ENCODE peak calls at places on chromosome 1, in eight cellular contexts. One of them, this sample, is unnamed.

GRCh38 chr1:77039739-77040138 is 172.5 kb downstream of the ST6GALNAC5 start:
- DNase-seq in HCT116: peak; percentile 66
- DNase-seq in uterus: peak; percentile 58
- DNase-seq in transverse colon: no peak
- DNase-seq in esophagus muscularis mucosa: no peak
- DNase-seq in heart left ventricle: no peak
- DNase-seq in K562: no peak
- DNase-seq in endothelial cell of umbilical vein: no peak
- DNase-seq in this sample: no peak

GRCh38 chr1:94004924-94005323 is 95.7 kb upstream of the GCLM start:
- DNase-seq in HCT116: no peak
- DNase-seq in uterus: no peak
- DNase-seq in transverse colon: no peak
- DNase-seq in esophagus muscularis mucosa: no peak
- DNase-seq in heart left ventricle: no peak
- DNase-seq in K562: no peak
- DNase-seq in endothelial cell of umbilical vein: no peak
- DNase-seq in this sample: no peak

GRCh38 chr1:218351617-218352438 is 6.7 kb downstream of the TGFB2 start:
- DNase-seq in HCT116: no peak
- DNase-seq in uterus: peak; percentile 45
- DNase-seq in transverse colon: no peak
- DNase-seq in esophagus muscularis mucosa: no peak
- DNase-seq in heart left ventricle: peak; percentile 23
- DNase-seq in K562: no peak
- DNase-seq in endothelial cell of umbilical vein: peak; percentile 77
- DNase-seq in this sample: no peak

GRCh38 chr1:222844108-222844779 is 29.4 kb downstream of the DISP1 start:
- DNase-seq in HCT116: no peak
- DNase-seq in uterus: no peak
- DNase-seq in transverse colon: no peak
- DNase-seq in esophagus muscularis mucosa: no peak
- DNase-seq in heart left ventricle: no peak
- DNase-seq in K562: no peak
- DNase-seq in endothelial cell of umbilical vein: no peak
- DNase-seq in this sample: no peak

GRCh38 chr1:77540501-77541161 is 141.8 kb downstream of the ZZZ3 start:
- DNase-seq in HCT116: no peak
- DNase-seq in uterus: no peak
- DNase-seq in transverse colon: no peak
- DNase-seq in esophagus muscularis mucosa: no peak
- DNase-seq in heart left ventricle: no peak
- DNase-seq in K562: no peak
- DNase-seq in endothelial cell of umbilical vein: no peak
- DNase-seq in this sample: no peak

GRCh38 chr1:1535298-1535988 is 5.0 kb downstream of the TMEM240 start:
- DNase-seq in HCT116: no peak
- DNase-seq in uterus: no peak
- DNase-seq in transverse colon: no peak
- DNase-seq in esophagus muscularis mucosa: no peak
- DNase-seq in heart left ventricle: no peak
- DNase-seq in K562: peak; percentile 48
- DNase-seq in endothelial cell of umbilical vein: no peak
- DNase-seq in this sample: no peak

GRCh38 chr1:11617741-11618140 is 36.5 kb downstream of the FBXO2 start:
- DNase-seq in HCT116: no peak
- DNase-seq in uterus: no peak
- DNase-seq in transverse colon: no peak
- DNase-seq in esophagus muscularis mucosa: no peak
- DNase-seq in heart left ventricle: no peak
- DNase-seq in K562: no peak
- DNase-seq in endothelial cell of umbilical vein: no peak
- DNase-seq in this sample: no peak

GRCh38 chr1:209613351-209614150 is 30.0 kb downstream of the CAMK1G start:
- DNase-seq in HCT116: no peak
- DNase-seq in uterus: no peak
- DNase-seq in transverse colon: no peak
- DNase-seq in esophagus muscularis mucosa: no peak
- DNase-seq in heart left ventricle: no peak
- DNase-seq in K562: no peak
- DNase-seq in endothelial cell of umbilical vein: no peak
- DNase-seq in this sample: no peak

GRCh38 chr1:93814059-93814794 is 64.8 kb downstream of the DNTTIP2 start:
- DNase-seq in HCT116: peak; percentile 82
- DNase-seq in uterus: peak; percentile 40
- DNase-seq in transverse colon: peak; percentile 59
- DNase-seq in esophagus muscularis mucosa: peak; percentile 60
- DNase-seq in heart left ventricle: peak; percentile 70
- DNase-seq in K562: peak; percentile 47
- DNase-seq in endothelial cell of umbilical vein: peak; percentile 89
- DNase-seq in this sample: no peak

DNA sequence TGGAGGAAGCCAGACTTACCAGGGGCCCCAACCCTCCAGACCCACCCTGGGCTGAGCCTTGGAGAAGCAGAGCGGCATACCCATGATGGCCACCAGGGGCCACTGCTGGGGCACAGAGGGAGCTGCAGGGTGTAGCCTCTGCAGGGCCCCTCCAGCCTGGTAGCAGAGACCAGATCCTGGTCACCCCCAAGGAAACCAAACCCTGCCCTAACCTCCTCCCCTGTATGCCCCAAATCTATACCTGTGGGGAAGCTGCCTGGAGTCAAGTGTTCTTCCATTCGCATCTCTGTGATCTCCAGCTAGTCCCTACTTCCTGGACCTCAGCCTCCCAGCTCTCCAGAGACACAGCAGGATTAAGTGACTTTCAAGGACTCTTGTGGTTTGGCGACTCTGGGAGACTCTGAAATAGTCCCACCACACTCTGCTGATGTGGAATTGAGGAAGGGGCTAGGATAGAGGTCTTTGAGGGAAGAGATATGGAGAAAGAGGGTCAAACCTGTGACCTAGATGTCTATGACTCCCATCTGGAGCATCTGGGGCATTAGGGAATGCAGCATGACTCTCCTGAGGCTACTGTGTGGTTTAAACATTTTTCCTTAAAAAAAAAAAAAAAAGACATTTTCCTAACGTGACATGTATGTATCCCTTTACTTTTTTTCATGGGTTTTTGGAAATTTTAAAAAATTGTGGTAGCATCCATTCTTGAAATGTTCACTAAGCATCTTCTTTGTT is 119.2 kb upstream of the IPO9 start:
- DNase-seq in HCT116: peak; percentile 23
- DNase-seq in uterus: peak; percentile 80
- DNase-seq in transverse colon: peak; percentile 77
- DNase-seq in esophagus muscularis mucosa: no peak
- DNase-seq in heart left ventricle: peak; percentile 78
- DNase-seq in K562: peak; percentile 89
- DNase-seq in endothelial cell of umbilical vein: peak; percentile 67
- DNase-seq in this sample: no peak
- TF ChIP-seq POLR2A in HCT116: no peak
- TF ChIP-seq POLR2A in uterus: no peak
- TF ChIP-seq POLR2A in transverse colon: no peak
- TF ChIP-seq POLR2A in esophagus muscularis mucosa: no peak
- TF ChIP-seq POLR2A in heart left ventricle: no peak
- TF ChIP-seq POLR2A in K562: no peak
- TF ChIP-seq POLR2A in endothelial cell of umbilical vein: no peak
- TF ChIP-seq POLR2A in this sample: no peak

GRCh38 chr1:184623404-184623803 is 131.3 kb downstream of the EDEM3 start:
- DNase-seq in HCT116: no peak
- DNase-seq in uterus: no peak
- DNase-seq in transverse colon: peak; percentile 28
- DNase-seq in esophagus muscularis mucosa: no peak
- DNase-seq in heart left ventricle: no peak
- DNase-seq in K562: no peak
- DNase-seq in endothelial cell of umbilical vein: no peak
- DNase-seq in this sample: no peak

GRCh38 chr1:184624626-184625025 is 130.0 kb downstream of the EDEM3 start:
- DNase-seq in HCT116: no peak
- DNase-seq in uterus: no peak
- DNase-seq in transverse colon: no peak
- DNase-seq in esophagus muscularis mucosa: no peak
- DNase-seq in heart left ventricle: no peak
- DNase-seq in K562: no peak
- DNase-seq in endothelial cell of umbilical vein: no peak
- DNase-seq in this sample: no peak

GRCh38 chr1:184621262-184621661 is 133.4 kb downstream of the EDEM3 start:
- DNase-seq in HCT116: no peak
- DNase-seq in uterus: peak; percentile 63
- DNase-seq in transverse colon: no peak
- DNase-seq in esophagus muscularis mucosa: no peak
- DNase-seq in heart left ventricle: no peak
- DNase-seq in K562: no peak
- DNase-seq in endothelial cell of umbilical vein: no peak
- DNase-seq in this sample: no peak

GRCh38 chr1:184624051-184624450 is 130.6 kb downstream of the EDEM3 start:
- DNase-seq in HCT116: no peak
- DNase-seq in uterus: no peak
- DNase-seq in transverse colon: no peak
- DNase-seq in esophagus muscularis mucosa: no peak
- DNase-seq in heart left ventricle: no peak
- DNase-seq in K562: no peak
- DNase-seq in endothelial cell of umbilical vein: no peak
- DNase-seq in this sample: no peak

DNA sequence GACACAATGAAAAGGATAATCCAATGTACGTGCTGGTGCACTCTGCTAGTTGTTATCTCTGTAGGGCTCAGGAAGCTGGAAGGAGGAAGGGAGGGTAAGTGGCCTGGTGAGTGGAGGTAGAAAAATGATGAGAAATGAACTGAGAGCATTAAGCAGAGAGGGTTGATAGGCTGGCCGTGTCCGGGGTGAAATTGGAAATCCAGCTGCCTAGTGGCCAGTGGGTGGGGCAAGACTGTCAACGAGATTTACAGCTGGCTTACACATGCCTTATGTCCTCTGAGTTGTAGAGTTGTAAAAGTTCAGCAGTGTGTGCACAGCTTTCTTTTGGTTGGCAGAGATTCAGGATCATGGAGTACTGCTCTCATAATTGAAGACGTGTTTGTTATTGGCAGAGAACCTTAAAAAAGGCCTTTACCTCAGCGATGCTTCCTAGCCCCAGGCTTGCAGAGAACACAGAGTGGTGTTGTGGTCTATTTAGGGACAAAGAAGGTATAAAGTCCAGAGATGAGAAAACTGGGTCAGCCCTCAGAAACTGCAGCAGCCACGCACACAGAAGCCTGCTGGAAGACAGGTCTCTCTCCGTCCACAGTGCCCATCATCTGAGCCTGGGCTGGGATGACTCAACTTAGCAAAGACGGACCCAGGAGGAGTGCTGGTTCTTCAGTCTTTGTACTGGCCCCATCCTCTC is 132.4 kb downstream of the EDEM3 start:
- DNase-seq in HCT116: no peak
- DNase-seq in uterus: peak; percentile 93
- DNase-seq in transverse colon: peak; percentile 83
- DNase-seq in esophagus muscularis mucosa: peak; percentile 95
- DNase-seq in heart left ventricle: peak; percentile 71
- DNase-seq in K562: no peak
- DNase-seq in endothelial cell of umbilical vein: peak; percentile 53
- DNase-seq in this sample: no peak
- TF ChIP-seq CTCF in HCT116: no peak
- TF ChIP-seq CTCF in uterus: no peak
- TF ChIP-seq CTCF in transverse colon: no peak
- TF ChIP-seq CTCF in esophagus muscularis mucosa: no peak
- TF ChIP-seq CTCF in heart left ventricle: no peak
- TF ChIP-seq CTCF in K562: no peak
- TF ChIP-seq CTCF in endothelial cell of umbilical vein: no peak
- TF ChIP-seq CTCF in this sample: no peak

GRCh38 chr1:3942416-3943122 is 42.5 kb upstream of the C1orf174 start:
- DNase-seq in HCT116: no peak
- DNase-seq in uterus: no peak
- DNase-seq in transverse colon: peak; percentile 27
- DNase-seq in esophagus muscularis mucosa: no peak
- DNase-seq in heart left ventricle: no peak
- DNase-seq in K562: no peak
- DNase-seq in endothelial cell of umbilical vein: no peak
- DNase-seq in this sample: no peak
- H3K27me3 ChIP-seq in HCT116: no peaks in the 10 kb centered on the region
- H3K27me3 ChIP-seq in uterus: no peaks in the 10 kb centered on the region
- H3K27me3 ChIP-seq in transverse colon: no peaks in the 10 kb centered on the region
- H3K27me3 ChIP-seq in esophagus muscularis mucosa: peaks cover 84% of the 10 kb centered on the region
- H3K27me3 ChIP-seq in heart left ventricle: peaks cover 27% of the 10 kb centered on the region
- H3K27me3 ChIP-seq in K562: peaks cover 57% of the 10 kb centered on the region
- H3K27me3 ChIP-seq in endothelial cell of umbilical vein: no peaks in the 10 kb centered on the region
- H3K27me3 ChIP-seq in this sample: no peaks in the 10 kb centered on the region

DNA sequence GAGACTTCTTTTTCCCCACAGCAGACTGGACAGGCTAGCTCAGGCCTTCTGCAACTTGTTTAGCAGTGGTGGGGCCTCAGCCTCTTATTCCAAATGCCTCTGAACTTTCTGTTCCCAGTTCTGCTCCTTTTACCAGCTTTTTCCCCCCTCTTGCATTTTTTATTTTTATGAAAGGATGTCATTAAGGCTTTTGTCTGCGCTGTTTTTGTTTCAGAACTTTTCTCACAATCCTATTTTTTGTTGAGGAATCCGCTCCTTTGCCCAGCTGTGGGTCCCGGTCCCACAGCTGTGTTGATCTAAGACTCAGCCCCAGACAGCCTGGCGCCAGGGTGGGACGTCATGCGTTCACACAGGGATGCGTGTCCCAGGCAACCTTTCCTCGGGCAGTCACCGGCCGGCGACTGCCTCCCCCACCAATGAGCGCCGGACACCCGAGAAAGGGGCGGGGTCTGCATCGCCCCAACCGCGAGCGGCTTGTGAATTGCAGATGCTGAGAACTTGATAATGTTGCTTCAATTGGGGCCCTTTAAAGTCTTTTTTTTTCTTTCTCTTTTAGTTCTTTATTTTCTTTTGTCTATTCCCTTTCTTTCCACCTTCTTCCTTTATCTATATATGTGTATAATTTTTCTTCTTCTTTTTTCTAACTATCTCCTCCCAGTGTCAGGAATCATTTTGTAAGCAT is 3.0 kb upstream of the ID3 start:
- DNase-seq in HCT116: peak; percentile 90
- DNase-seq in uterus: peak; percentile 95
- DNase-seq in transverse colon: peak; percentile 93
- DNase-seq in esophagus muscularis mucosa: peak; percentile 98
- DNase-seq in heart left ventricle: peak; percentile 98
- DNase-seq in K562: peak; percentile 96
- DNase-seq in endothelial cell of umbilical vein: peak; percentile 100
- DNase-seq in this sample: peak; percentile 34
- TF ChIP-seq POLR2A in HCT116: no peak
- TF ChIP-seq POLR2A in uterus: peak; percentile 71
- TF ChIP-seq POLR2A in transverse colon: peak; percentile 51
- TF ChIP-seq POLR2A in esophagus muscularis mucosa: peak; percentile 8
- TF ChIP-seq POLR2A in heart left ventricle: peak; percentile 35
- TF ChIP-seq POLR2A in K562: peak; percentile 67
- TF ChIP-seq POLR2A in endothelial cell of umbilical vein: peak; percentile 62
- TF ChIP-seq POLR2A in this sample: no peak

GRCh38 chr1:47348246-47348645 is 14.7 kb downstream of the CMPK1 start:
- DNase-seq in HCT116: no peak
- DNase-seq in uterus: no peak
- DNase-seq in transverse colon: no peak
- DNase-seq in esophagus muscularis mucosa: no peak
- DNase-seq in heart left ventricle: no peak
- DNase-seq in K562: no peak
- DNase-seq in endothelial cell of umbilical vein: no peak
- DNase-seq in this sample: no peak
- TF ChIP-seq CTCF in HCT116: no peak
- TF ChIP-seq CTCF in uterus: no peak
- TF ChIP-seq CTCF in transverse colon: no peak
- TF ChIP-seq CTCF in esophagus muscularis mucosa: no peak
- TF ChIP-seq CTCF in heart left ventricle: no peak
- TF ChIP-seq CTCF in K562: no peak
- TF ChIP-seq CTCF in endothelial cell of umbilical vein: no peak
- TF ChIP-seq CTCF in this sample: no peak